ENCODE peak calls at places on chromosomes 5 and 9, in nine cellular contexts. R, A, O, G, N, E, H, Q and W are unnamed samples.
A peak's percentile ranks its signal among the peaks of the same experiment; 100 is the strongest.

GRCh38 chr5:179698935-179699639 is at the start of gene CANX:
- DNase-seq in O (no peak), G (no peak), N (no peak), E (no peak), Q (no peak), R (no peak), H (no peak), A (no peak), W (no peak)

GRCh38 chr9:27599102-27599501 is 25.8 kb upstream of the C9orf72 start:
- DNase-seq in E (no peak), N (no peak), R (no peak), H (no peak), G (no peak), O (no peak), A (no peak), Q (no peak), W (no peak)

GRCh38 chr5:170448221-170448620 is 55.6 kb upstream of the KCNIP1 start:
- DNase-seq in O (no peak), H (no peak), Q (no peak), A (no peak), N (peak; percentile 23), G (no peak), E (peak; percentile 11), R (no peak), W (no peak)

GRCh38 chr9:105157178-105157583 is 87.3 kb upstream of the SLC44A1 start:
- DNase-seq in G (no peak), R (peak; percentile 76), Q (peak; percentile 30), O (peak; percentile 34), A (peak; percentile 57), H (peak; percentile 41), E (peak; percentile 46), N (peak; percentile 49), W (peak; percentile 28)

GRCh38 chr5:565782-566445 is 41.7 kb upstream of the SLC9A3 start:
- DNase-seq in A (peak; percentile 32), Q (no peak), G (no peak), E (peak; percentile 64), H (no peak), N (no peak), O (no peak), R (no peak), W (no peak)

GRCh38 chr5:120910610-120911009 is 446.5 kb downstream of the PRR16 start:
- DNase-seq in E (no peak), H (no peak), Q (no peak), O (no peak), R (no peak), A (no peak), G (no peak), N (no peak), W (no peak)

GRCh38 chr5:25345240-25345771 is 700.5 kb upstream of the CDH10 start:
- DNase-seq in E (no peak), Q (no peak), H (no peak), R (no peak), G (no peak), N (no peak), O (no peak), A (no peak), W (no peak)

GRCh38 chr5:81838307-81838906 is 87.5 kb upstream of the SSBP2 start:
- DNase-seq in N (no peak), O (no peak), H (no peak), E (peak; percentile 53), G (no peak), Q (no peak), A (peak; percentile 42), R (no peak), W (peak; percentile 55)

GRCh38 chr9:72315510-72316287 is 49.3 kb downstream of the ZFAND5 start:
- DNase-seq in R (no peak), G (no peak), N (no peak), E (peak; percentile 53), A (peak; percentile 60), O (peak; percentile 67), Q (peak; percentile 49), H (no peak), W (peak; percentile 58)

GRCh38 chr9:93346240-93347112 is 105.0 kb upstream of the FAM120A start:
- DNase-seq in A (no peak), G (no peak), H (no peak), E (no peak), R (peak; percentile 80), N (no peak), Q (no peak), O (no peak), W (no peak)

GRCh38 chr5:10536511-10536910 is 27.4 kb upstream of the ANKRD33B start:
- DNase-seq in O (no peak), R (peak; percentile 57), N (no peak), G (no peak), E (no peak), A (no peak), Q (no peak), H (no peak), W (no peak)

GRCh38 chr5:91016954-91017690 is 366.0 kb downstream of the ARRDC3 start:
- DNase-seq in O (no peak), H (no peak), R (no peak), N (no peak), A (no peak), E (no peak), G (no peak), Q (no peak), W (no peak)

GRCh38 chr5:93600409-93601052 is 17.5 kb downstream of the NR2F1 start:
- DNase-seq in O (no peak), R (no peak), G (no peak), Q (no peak), N (no peak), A (no peak), H (no peak), E (no peak), W (no peak)

GRCh38 chr5:56409331-56410190 is 176.4 kb upstream of the ANKRD55 start:
- DNase-seq in H (no peak), E (no peak), N (no peak), A (peak; percentile 18), G (no peak), O (no peak), R (no peak), Q (no peak), W (no peak)

GRCh38 chr5:141973871-141974595 is 5.1 kb downstream of the RNF14 start:
- DNase-seq in G (no peak), R (no peak), O (no peak), H (no peak), A (no peak), Q (no peak), N (no peak), E (no peak), W (no peak)

GRCh38 chr9:4798281-4798680 is 5.5 kb downstream of the RCL1 start:
- DNase-seq in O (no peak), H (no peak), R (no peak), A (no peak), E (no peak), G (no peak), N (no peak), Q (no peak), W (no peak)

GRCh38 chr9:107894572-107895261 is 405.1 kb upstream of the KLF4 start:
- DNase-seq in H (peak; percentile 19), N (no peak), Q (no peak), E (no peak), R (peak; percentile 32), O (no peak), G (no peak), A (peak; percentile 7), W (no peak)

GRCh38 chr9:137694962-137695875 is 76.4 kb downstream of the EHMT1 start:
- DNase-seq in Q (no peak), E (peak; percentile 89), O (peak; percentile 65), N (no peak), A (peak; percentile 78), H (peak; percentile 67), R (peak; percentile 79), G (no peak), W (peak; percentile 17)

GRCh38 chr5:145903862-145904261 is 31.0 kb upstream of the GRXCR2 start:
- DNase-seq in O (no peak), H (no peak), E (no peak), G (no peak), A (no peak), R (no peak), N (no peak), Q (no peak), W (no peak)

GRCh38 chr9:125066839-125067619 is 76.3 kb downstream of the SCAI start:
- DNase-seq in H (no peak), Q (no peak), R (no peak), N (no peak), O (no peak), E (no peak), A (no peak), G (no peak), W (no peak)

GRCh38 chr5:40413747-40414146 is 266.0 kb upstream of the PTGER4 start:
- DNase-seq in Q (no peak), R (no peak), A (no peak), E (no peak), H (no peak), G (no peak), O (no peak), N (no peak), W (no peak)

GRCh38 chr5:179138568-179138925 is 78.4 kb downstream of the ZNF354C start:
- DNase-seq in R (no peak), A (no peak), G (no peak), Q (no peak), H (no peak), O (no peak), N (no peak), E (no peak), W (no peak)

DNA sequence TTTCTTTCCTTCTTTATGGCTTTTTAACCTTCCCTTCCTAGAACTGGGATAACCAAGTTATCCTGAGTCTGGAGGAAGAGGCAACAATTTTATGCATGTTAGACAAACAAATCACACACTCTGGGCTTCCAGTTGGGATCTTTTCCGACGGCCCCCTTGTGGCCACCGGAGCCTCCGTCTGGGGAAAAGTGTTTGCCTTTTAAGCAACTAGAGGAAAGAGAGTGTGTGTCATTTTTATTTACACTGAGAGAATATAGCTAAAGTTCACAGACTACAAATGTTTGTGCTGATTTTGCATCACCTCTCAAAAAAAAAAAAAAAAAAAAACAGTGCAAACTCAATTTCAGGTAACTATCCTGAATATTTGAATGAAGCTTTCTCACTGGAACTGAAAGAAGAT is 126.2 kb downstream of the SEMA6A start:
- DNase-seq in N (no peak), R (peak; percentile 19), Q (no peak), H (no peak), A (no peak), G (no peak), E (no peak), O (no peak), W (no peak)
- TF ChIP-seq CTCF in N (no peak), R (no peak), Q (no peak), H (no peak), A (no peak), G (no peak), E (peak; percentile 49), O (no peak), W (no peak)

GRCh38 chr9:133135193-133135745 is 14.2 kb upstream of the RALGDS start:
- DNase-seq in H (no peak), O (no peak), G (no peak), Q (no peak), N (no peak), E (no peak), R (peak; percentile 44), A (peak; percentile 62), W (peak; percentile 89)
- TF ChIP-seq CTCF in H (no peak), O (no peak), G (no peak), Q (no peak), N (no peak), E (no peak), R (no peak), A (no peak), W (no peak)

GRCh38 chr9:95341262-95342011 is 23.9 kb upstream of the FANCC start:
- DNase-seq in O (no peak), R (no peak), H (no peak), E (peak; percentile 50), G (no peak), N (no peak), Q (no peak), A (peak; percentile 20), W (peak; percentile 24)
- TF ChIP-seq CTCF in O (no peak), R (no peak), H (peak; percentile 50), E (peak; percentile 46), G (no peak), N (no peak), Q (peak; percentile 38), A (no peak), W (no peak)

GRCh38 chr9:122264360-122265264 is at the start of the genes MRRF and RBM18:
- DNase-seq in E (peak; percentile 94), H (peak; percentile 93), O (peak; percentile 89), G (peak; percentile 79), Q (peak; percentile 83), A (peak; percentile 92), N (peak; percentile 94), R (peak; percentile 91), W (peak; percentile 86)
- TF ChIP-seq CTCF in E (no peak), H (no peak), O (no peak), G (no peak), Q (no peak), A (no peak), N (no peak), R (no peak), W (no peak)